ENCODE peak calls at places on chromosomes 6 and 20, in eight cellular contexts. G is CD8-positive, alpha-beta T cell; Q is heart left ventricle; J is thoracic aorta; C is neural progenitor cell; Z is H1; O is IMR-90; L is lower lobe of right lung. Y is an unnamed sample.

GRCh38 chr6:29981211-29981812 is 39.0 kb downstream of the HLA-A start:
- DNase-seq in C (no peak), Z (no peak), L (no peak), J (no peak), Q (no peak), O (no peak), G (no peak), Y (no peak)

GRCh38 chr6:73028124-73028766 is 197.1 kb downstream of the KHDC1L start:
- DNase-seq in J (no peak), L (no peak), Q (no peak), O (no peak), Z (no peak), C (no peak), G (no peak), Y (no peak)

GRCh38 chr6:113969888-113970807 is 800 bp downstream of the HDAC2 start:
- DNase-seq in G (peak; percentile 3), J (no peak), Q (peak; percentile 80), O (peak; percentile 35), L (peak; percentile 77), C (peak; percentile 80), Z (peak; percentile 64), Y (no peak)

GRCh38 chr20:22063753-22064152 is 358.3 kb downstream of the PAX1 start:
- DNase-seq in O (no peak), G (no peak), L (no peak), C (no peak), J (no peak), Z (no peak), Q (no peak), Y (no peak)

GRCh38 chr6:99114769-99115406 is 167.1 kb upstream of the FBXL4 start:
- DNase-seq in G (no peak), O (no peak), L (no peak), J (no peak), Z (no peak), Q (no peak), C (no peak), Y (no peak)

GRCh38 chr6:90938116-90938515 is 351.2 kb upstream of the MAP3K7 start:
- DNase-seq in Z (no peak), L (no peak), O (no peak), J (no peak), C (no peak), G (no peak), Q (no peak), Y (no peak)

GRCh38 chr20:33702861-33703260 is 16.7 kb upstream of the E2F1 start:
- DNase-seq in C (no peak), L (no peak), J (no peak), O (no peak), G (no peak), Q (peak; percentile 72), Z (no peak), Y (no peak)

GRCh38 chr20:14860410-14860814 is 523.0 kb upstream of the FLRT3 start:
- DNase-seq in Q (no peak), L (no peak), G (no peak), Z (peak; percentile 65), O (no peak), C (peak; percentile 76), J (no peak), Y (no peak)

GRCh38 chr6:134739299-134740090 is 210.4 kb downstream of the ALDH8A1 start:
- DNase-seq in J (no peak), G (no peak), C (no peak), Z (no peak), O (peak; percentile 39), L (no peak), Q (no peak), Y (no peak)

GRCh38 chr6:169791721-169792131 is 40.3 kb downstream of the ERMARD start:
- DNase-seq in J (no peak), G (no peak), C (no peak), L (no peak), O (no peak), Z (peak; percentile 20), Q (no peak), Y (no peak)

GRCh38 chr6:169340395-169340794 is 86.7 kb upstream of the THBS2 start:
- DNase-seq in O (no peak), Q (no peak), C (no peak), J (no peak), L (peak; percentile 37), Z (no peak), G (no peak), Y (no peak)

GRCh38 chr6:38846844-38847243 is 131.7 kb downstream of the DNAH8 start:
- DNase-seq in G (no peak), Q (no peak), C (no peak), Z (no peak), J (no peak), L (no peak), O (peak; percentile 10), Y (peak; percentile 31)

GRCh38 chr6:100446115-100446921 is 18.4 kb downstream of the SIM1 start:
- DNase-seq in Q (no peak), C (peak; percentile 71), Z (peak; percentile 67), O (no peak), L (no peak), J (no peak), G (no peak), Y (no peak)

GRCh38 chr6:154433477-154434241 is 76.8 kb downstream of the CNKSR3 start:
- DNase-seq in Q (no peak), J (no peak), Z (no peak), L (no peak), O (no peak), C (peak; percentile 66), G (no peak), Y (no peak)

GRCh38 chr6:143262037-143262436 is 188.5 kb downstream of the ADAT2 start:
- DNase-seq in Z (no peak), G (no peak), C (no peak), J (no peak), Q (no peak), O (no peak), L (no peak), Y (no peak)

GRCh38 chr6:143267740-143268139 is 182.8 kb downstream of the ADAT2 start:
- DNase-seq in L (no peak), J (no peak), G (no peak), Z (no peak), Q (no peak), O (no peak), C (no peak), Y (no peak)

GRCh38 chr6:143262859-143263258 is 187.6 kb downstream of the ADAT2 start:
- DNase-seq in G (no peak), Z (no peak), O (no peak), L (no peak), J (no peak), Q (no peak), C (no peak), Y (no peak)

GRCh38 chr6:143264996-143265734 is 185.3 kb downstream of the ADAT2 start:
- DNase-seq in J (no peak), L (no peak), Q (no peak), O (no peak), Z (no peak), G (no peak), C (no peak), Y (no peak)

DNA sequence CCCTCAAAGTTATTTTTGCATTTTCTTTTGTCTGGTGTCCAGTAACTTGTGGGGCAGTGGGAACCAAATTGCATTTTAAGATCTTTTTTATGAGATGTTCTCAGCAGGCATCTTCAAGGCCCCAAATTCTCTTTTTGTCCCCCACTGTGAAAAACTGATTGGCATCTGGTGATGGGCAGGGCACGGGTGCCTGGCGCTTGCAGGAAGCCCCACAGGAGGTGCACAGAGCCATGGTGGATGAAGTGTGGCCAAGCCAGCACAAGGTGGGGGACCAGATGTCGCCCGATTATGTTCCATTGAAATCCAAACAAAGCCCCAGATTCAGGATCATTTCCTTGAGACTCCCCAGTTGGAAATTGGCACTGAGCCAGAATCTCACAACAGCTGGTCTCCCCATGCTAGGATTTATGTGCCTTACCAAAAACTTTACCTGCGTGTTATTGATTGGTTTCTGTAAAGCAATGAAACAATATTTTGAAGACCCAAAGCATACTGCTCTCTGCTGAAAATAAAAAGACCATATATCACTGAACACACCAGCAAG is 186.1 kb downstream of the ADAT2 start:
- DNase-seq in L (no peak), Z (no peak), O (no peak), Q (no peak), J (no peak), G (no peak), C (no peak), Y (no peak)
- H3K4me3 ChIP-seq in L (no peak overlapping the region), Z (no peak overlapping the region), O (no peak overlapping the region), Q (no peak overlapping the region), J (no peak overlapping the region), G (no peak overlapping the region), C (no peak overlapping the region), Y (no peak overlapping the region)

GRCh38 chr6:119720160-119720559 is 370.6 kb upstream of the MAN1A1 start:
- DNase-seq in J (no peak), L (no peak), O (peak; percentile 1), C (no peak), Q (no peak), G (no peak), Z (no peak), Y (no peak)
- TF ChIP-seq CTCF in J (no peak), L (no peak), O (no peak), C (peak; percentile 34), Q (no peak), G (no peak), Z (peak; percentile 7), Y (no peak)

GRCh38 chr20:5600982-5601381 is 149.2 kb upstream of the SHLD1 start:
- DNase-seq in O (no peak), G (no peak), C (no peak), Q (no peak), L (no peak), Z (no peak), J (no peak), Y (no peak)

GRCh38 chr20:5608104-5608447 is 142.1 kb upstream of the SHLD1 start:
- DNase-seq in C (peak; percentile 20), Q (no peak), G (no peak), L (no peak), Z (no peak), O (no peak), J (no peak), Y (no peak)

GRCh38 chr20:5602346-5602745 is 147.9 kb upstream of the SHLD1 start:
- DNase-seq in C (no peak), G (no peak), O (peak; percentile 45), L (no peak), J (no peak), Z (no peak), Q (no peak), Y (no peak)

GRCh38 chr20:5608448-5609161 is 141.6 kb upstream of the SHLD1 start:
- DNase-seq in L (no peak), O (peak; percentile 62), J (no peak), C (no peak), Q (no peak), G (no peak), Z (no peak), Y (no peak)

DNA sequence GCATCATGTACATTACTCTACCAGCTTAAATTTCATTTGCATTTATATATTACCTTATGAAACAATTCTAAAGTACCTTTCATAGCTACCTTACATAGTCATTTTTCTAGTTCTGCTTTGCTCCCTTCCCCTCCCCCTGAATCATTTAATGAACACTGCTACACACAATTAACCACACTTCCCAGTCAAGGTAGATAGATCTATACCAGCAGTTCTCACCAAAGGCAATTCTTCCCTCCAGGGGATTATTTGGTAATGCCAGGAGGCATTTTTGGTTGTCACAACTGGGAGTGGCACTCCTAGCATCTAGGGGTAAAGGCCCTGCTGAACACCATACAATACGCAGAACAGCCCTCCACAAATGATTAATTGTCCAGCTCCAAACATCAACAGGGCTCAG is 143.9 kb upstream of the SHLD1 start:
- DNase-seq in J (no peak), C (no peak), Q (no peak), L (no peak), Z (no peak), G (no peak), O (no peak), Y (no peak)
- H3K36me3 ChIP-seq in J (peaks cover 9% of the 10 kb centered on the region), C (no peaks in the 10 kb centered on the region), Q (no peaks in the 10 kb centered on the region), L (peaks cover 24% of the 10 kb centered on the region), Z (no peaks in the 10 kb centered on the region), G (peaks cover 11% of the 10 kb centered on the region), O (peaks cover 21% of the 10 kb centered on the region), Y (no peaks in the 10 kb centered on the region)

GRCh38 chr6:75568965-75569364 is 32.7 kb upstream of the SENP6 start:
- DNase-seq in G (no peak), L (no peak), J (no peak), Q (no peak), O (no peak), Z (no peak), C (no peak), Y (no peak)
- H3K4me3 ChIP-seq in G (no peak overlapping the region), L (no peak overlapping the region), J (no peak overlapping the region), Q (no peak overlapping the region), O (no peak overlapping the region), Z (no peak overlapping the region), C (no peak overlapping the region), Y (no peak overlapping the region)

Y was measured in kidney epithelial cell.